ENCODE peak calls at places on chromosomes 3 and 15, in seven cellular contexts. N is neural progenitor cell, S is astrocyte of the spinal cord, R is stomach, W is K562, I is breast epithelium, A is lower leg skin. Z is an unnamed sample.
A peak's percentile ranks its signal among the peaks of the same experiment; 100 is the strongest.

GRCh38 chr3:4466783-4467521 is at the start of gene SUMF1:
- DNase-seq in N (peak; percentile 88), S (peak; percentile 77), R (peak; percentile 83), W (peak; percentile 93), I (peak; percentile 75), A (peak; percentile 73), Z (peak; percentile 47)

GRCh38 chr3:185824467-185825378 is at the start of gene IGF2BP2:
- DNase-seq in N (peak; percentile 96), S (peak; percentile 90), R (peak; percentile 78), W (peak; percentile 84), I (peak; percentile 54), A (peak; percentile 45), Z (no peak)

GRCh38 chr3:136546718-136547117 is 205.5 kb downstream of the STAG1 start:
- DNase-seq in N (no peak), S (peak; percentile 29), R (no peak), W (peak; percentile 6), I (no peak), A (no peak), Z (no peak)

GRCh38 chr3:144221771-144222170 is 250.1 kb downstream of the DIPK2A start:
- DNase-seq in N (peak; percentile 11), S (no peak), R (no peak), W (no peak), I (no peak), A (no peak), Z (no peak)

GRCh38 chr15:68495221-68495950 is 63.4 kb upstream of the ITGA11 start:
- DNase-seq in N (no peak), S (no peak), R (no peak), W (no peak), I (no peak), A (no peak), Z (no peak)

GRCh38 chr3:32405155-32405554 is 13.5 kb downstream of the CMTM7 start:
- DNase-seq in N (no peak), S (peak; percentile 47), R (no peak), W (no peak), I (no peak), A (no peak), Z (no peak)

GRCh38 chr3:71850654-71851053 is 65.7 kb upstream of the PROK2 start:
- DNase-seq in N (no peak), S (no peak), R (no peak), W (no peak), I (no peak), A (no peak), Z (no peak)

GRCh38 chr3:4981688-4982494 is 2.7 kb downstream of the BHLHE40 start:
- DNase-seq in N (no peak), S (peak; percentile 83), R (no peak), W (no peak), I (no peak), A (no peak), Z (no peak)

GRCh38 chr3:134374791-134375541 is 719 bp upstream of the AMOTL2 start:
- DNase-seq in N (peak; percentile 75), S (no peak), R (peak; percentile 77), W (no peak), I (peak; percentile 54), A (no peak), Z (no peak)

GRCh38 chr3:186097663-186098451 is 11.0 kb downstream of the ETV5 start:
- DNase-seq in N (peak; percentile 95), S (peak; percentile 93), R (peak; percentile 77), W (peak; percentile 52), I (no peak), A (peak; percentile 58), Z (no peak)

GRCh38 chr15:70902105-70902504 is 9.5 kb downstream of the LRRC49 start:
- DNase-seq in N (no peak), S (peak; percentile 88), R (no peak), W (no peak), I (no peak), A (no peak), Z (no peak)

GRCh38 chr15:32774022-32774421 is 56.2 kb downstream of the GREM1 start:
- DNase-seq in N (no peak), S (peak; percentile 89), R (no peak), W (no peak), I (no peak), A (no peak), Z (no peak)

GRCh38 chr3:58998476-58999117 is 51.2 kb downstream of the CFAP20DC start:
- DNase-seq in N (no peak), S (peak; percentile 86), R (no peak), W (peak; percentile 71), I (no peak), A (no peak), Z (peak; percentile 5)

GRCh38 chr3:23810342-23811116 is 4.8 kb downstream of the UBE2E1 start:
- DNase-seq in N (peak; percentile 83), S (peak; percentile 30), R (peak; percentile 46), W (peak; percentile 50), I (peak; percentile 61), A (no peak), Z (no peak)

GRCh38 chr3:126713229-126713628 is 9.2 kb downstream of the CHCHD6 start:
- DNase-seq in N (no peak), S (no peak), R (no peak), W (no peak), I (no peak), A (no peak), Z (no peak)

GRCh38 chr15:58185439-58185838 is 47.3 kb downstream of the AQP9 start:
- DNase-seq in N (no peak), S (no peak), R (no peak), W (no peak), I (no peak), A (no peak), Z (no peak)

GRCh38 chr3:120102232-120102631 is 8.0 kb upstream of the GSK3B start:
- DNase-seq in N (no peak), S (no peak), R (no peak), W (no peak), I (no peak), A (no peak), Z (no peak)

GRCh38 chr3:2061360-2061759 is 37.3 kb upstream of the CNTN4 start:
- DNase-seq in N (peak; percentile 49), S (no peak), R (no peak), W (no peak), I (no peak), A (no peak), Z (no peak)

GRCh38 chr3:98901032-98901464 is 447 bp downstream of the DCBLD2 start:
- DNase-seq in N (peak; percentile 80), S (peak; percentile 64), R (peak; percentile 40), W (peak; percentile 39), I (no peak), A (peak; percentile 30), Z (no peak)

GRCh38 chr3:27724459-27725197 is 2.5 kb upstream of the EOMES start:
- DNase-seq in N (peak; percentile 60), S (no peak), R (no peak), W (no peak), I (no peak), A (no peak), Z (no peak)

GRCh38 chr3:129345971-129346370 is 67.3 kb downstream of the HMCES start:
- DNase-seq in N (no peak), S (peak; percentile 26), R (no peak), W (no peak), I (no peak), A (no peak), Z (no peak)

GRCh38 chr3:129344540-129345220 is 66.0 kb downstream of the HMCES start:
- DNase-seq in N (peak; percentile 69), S (no peak), R (no peak), W (peak; percentile 67), I (no peak), A (no peak), Z (no peak)

GRCh38 chr3:129345281-129345680 is 66.6 kb downstream of the HMCES start:
- DNase-seq in N (no peak), S (no peak), R (no peak), W (no peak), I (no peak), A (no peak), Z (no peak)

GRCh38 chr3:129341331-129342141 is 62.9 kb downstream of the HMCES start:
- DNase-seq in N (no peak), S (no peak), R (no peak), W (no peak), I (no peak), A (no peak), Z (no peak)

DNA sequence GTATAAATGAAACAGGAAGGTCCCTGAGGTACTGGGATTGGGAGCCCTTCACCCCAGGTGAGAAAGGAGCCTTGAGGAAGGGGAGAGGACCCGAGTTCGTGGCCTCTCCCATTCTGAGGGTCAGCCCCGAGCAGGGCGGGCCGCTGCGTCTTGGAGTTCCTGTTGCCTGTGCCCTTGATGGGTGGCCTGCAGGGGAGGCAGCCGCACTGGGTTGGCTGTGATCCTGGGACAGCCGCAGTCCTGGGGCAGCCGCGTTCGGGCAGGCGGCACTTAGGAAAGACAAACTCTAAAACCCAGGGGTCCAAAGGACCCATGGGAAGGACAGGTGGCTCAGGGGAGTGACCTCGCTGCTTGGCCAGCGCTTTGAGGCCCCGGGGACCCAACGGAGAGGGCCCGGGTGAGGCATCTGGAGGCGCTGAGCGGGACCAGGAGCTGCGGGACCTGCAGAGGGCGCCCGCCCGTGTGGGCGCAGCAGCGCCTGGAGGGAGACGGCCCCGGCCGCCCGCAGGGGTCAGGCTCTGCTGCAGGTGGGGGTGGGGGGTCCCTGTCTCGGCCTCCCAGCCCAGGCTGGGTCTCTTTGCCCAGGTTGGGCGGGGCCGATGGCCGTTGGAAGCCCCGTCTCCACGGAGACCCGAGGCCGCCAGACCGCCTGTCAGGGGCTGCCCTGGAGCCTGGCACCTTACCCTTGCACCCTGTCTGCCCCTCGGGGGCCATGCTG is 65.1 kb downstream of the HMCES start:
- DNase-seq in N (peak; percentile 77), S (no peak), R (peak; percentile 56), W (peak; percentile 65), I (no peak), A (no peak), Z (no peak)
- H3K4me3 ChIP-seq in N (peak overlapping the region; percentile 43), S (peak overlapping the region; percentile 15), R (peak overlapping the region; percentile 54), W (peak overlapping the region; percentile 23), I (peak overlapping the region; percentile 64), A (no peak overlapping the region), Z (no peak overlapping the region)

GRCh38 chr3:147185781-147186180 is 220.6 kb downstream of the ZIC4 start:
- DNase-seq in N (no peak), S (no peak), R (no peak), W (no peak), I (no peak), A (no peak), Z (no peak)
- TF ChIP-seq CTCF in N (no peak), S (no peak), R (no peak), W (no peak), I (no peak), A (no peak), Z (no peak)

GRCh38 chr3:49416867-49417266 is 4.6 kb downstream of the TCTA start:
- DNase-seq in N (no peak), S (no peak), R (no peak), W (no peak), I (no peak), A (no peak), Z (no peak)
- H3K4me3 ChIP-seq in N (no peak overlapping the region), S (no peak overlapping the region), R (no peak overlapping the region), W (no peak overlapping the region), I (no peak overlapping the region), A (no peak overlapping the region), Z (no peak overlapping the region)

DNA sequence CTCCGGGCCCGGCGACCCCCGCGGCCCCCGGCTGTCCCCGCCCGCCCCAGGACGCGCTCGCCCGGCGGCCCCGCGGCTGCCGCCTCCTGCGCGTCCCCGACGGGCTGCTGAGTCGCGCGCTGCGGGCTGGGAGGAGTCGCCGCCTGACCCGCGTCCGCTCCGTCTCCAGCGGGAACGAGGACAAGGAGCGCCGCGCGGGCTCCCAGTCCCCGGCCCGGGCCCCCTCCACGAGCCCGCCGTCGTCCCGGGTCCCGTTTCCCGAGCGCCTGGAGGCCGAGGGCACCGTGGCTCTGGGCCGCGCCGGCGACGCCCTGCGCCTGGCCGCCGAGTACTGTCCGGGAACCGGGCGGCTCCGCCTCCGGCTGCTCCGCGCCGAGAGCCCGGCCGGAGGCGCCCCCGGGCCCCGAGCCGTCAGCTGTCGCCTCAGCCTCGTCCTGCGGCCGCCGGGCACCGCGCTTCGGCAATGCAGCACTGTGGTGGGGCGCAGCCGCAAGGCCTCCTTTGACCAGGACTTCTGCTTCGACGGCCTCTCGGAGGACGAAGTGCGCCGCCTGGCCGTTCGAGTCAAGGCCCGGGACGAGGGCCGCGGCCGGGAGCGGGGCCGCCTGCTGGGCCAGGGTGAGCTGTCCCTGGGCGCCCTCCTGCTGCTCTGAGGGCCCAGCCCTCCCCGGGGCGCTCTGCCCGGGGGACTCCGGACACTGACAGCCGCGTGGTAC is 1.5 kb downstream of the C2CD4A start:
- DNase-seq in N (peak; percentile 80), S (peak; percentile 29), R (peak; percentile 58), W (peak; percentile 15), I (no peak), A (no peak), Z (no peak)
- TF ChIP-seq CTCF in N (peak; percentile 25), S (no peak), R (no peak), W (peak; percentile 54), I (peak; percentile 14), A (no peak), Z (no peak)

Z was measured in GM12864.